ENCODE peak calls at places on chromosomes 7 and 10, in ten cellular contexts. H is tibial nerve; W is activated CD8-positive, alpha-beta memory T cell treated with anti-CD3 and anti-CD28 coated beads for 4 hours; E is EL; F is upper lobe of right lung; T is NCI-H2171 treated with DMSO at 0.1 percent for 48 hours; M is ACHN; Y is NCI-H82; I is NCI-H2081; L is left ventricle myocardium inferior. K is an unnamed sample.

GRCh38 chr7:78039791-78040776 is 241.5 kb downstream of the PHTF2 start:
- DNase-seq in H (no peak), W (no peak), E (peak; percentile 15), F (no peak), T (no peak), M (peak; percentile 15), Y (peak; percentile 79), I (no peak), L (peak; percentile 19), K (no peak)

GRCh38 chr10:17001961-17002749 is 127.5 kb downstream of the CUBN start:
- DNase-seq in H (no peak), W (no peak), E (peak; percentile 76), F (no peak), T (no peak), M (no peak), Y (no peak), I (no peak), L (peak; percentile 38), K (no peak)

GRCh38 chr7:123070702-123071286 is 75.3 kb upstream of the TAS2R16 start:
- DNase-seq in H (no peak), W (no peak), E (peak; percentile 1), F (no peak), T (peak; percentile 47), M (no peak), Y (peak; percentile 38), I (no peak), L (no peak), K (no peak)

GRCh38 chr10:115831025-115831424 is 442.0 kb downstream of the GFRA1 start:
- DNase-seq in H (no peak), W (no peak), E (no peak), F (no peak), T (no peak), M (no peak), Y (no peak), I (no peak), L (no peak), K (no peak)

GRCh38 chr7:150428671-150429451 is 21.6 kb upstream of the GIMAP8 start:
- DNase-seq in H (no peak), W (no peak), E (peak; percentile 85), F (peak; percentile 63), T (peak; percentile 88), M (peak; percentile 99), Y (peak; percentile 21), I (peak; percentile 60), L (no peak), K (no peak)

GRCh38 chr7:80722596-80723141 is 84.2 kb downstream of the CD36 start:
- DNase-seq in H (peak; percentile 32), W (no peak), E (peak; percentile 100), F (peak; percentile 64), T (no peak), M (peak; percentile 100), Y (peak; percentile 43), I (no peak), L (peak; percentile 20), K (peak; percentile 23)

GRCh38 chr10:72688208-72688651 is 3.7 kb upstream of the MCU start:
- DNase-seq in H (no peak), W (no peak), E (peak; percentile 93), F (no peak), T (no peak), M (peak; percentile 97), Y (no peak), I (no peak), L (no peak), K (no peak)

GRCh38 chr10:16105082-16105481 is 244.8 kb upstream of the MINDY3 start:
- DNase-seq in H (no peak), W (no peak), E (no peak), F (no peak), T (no peak), M (no peak), Y (no peak), I (no peak), L (no peak), K (no peak)

GRCh38 chr7:30027915-30028748 is at the start of gene PLEKHA8:
- DNase-seq in H (peak; percentile 70), W (peak; percentile 72), E (peak; percentile 87), F (peak; percentile 94), T (peak; percentile 87), M (peak; percentile 92), Y (peak; percentile 92), I (peak; percentile 80), L (peak; percentile 89), K (peak; percentile 88)

GRCh38 chr7:40057292-40057691 is 77.1 kb downstream of the MPLKIP start:
- DNase-seq in H (no peak), W (no peak), E (peak; percentile 19), F (no peak), T (peak; percentile 20), M (no peak), Y (no peak), I (peak; percentile 11), L (no peak), K (peak; percentile 43)

GRCh38 chr7:2758673-2759603 is 70.9 kb downstream of the AMZ1 start:
- DNase-seq in H (no peak), W (no peak), E (no peak), F (no peak), T (no peak), M (peak; percentile 41), Y (no peak), I (no peak), L (no peak), K (no peak)

GRCh38 chr10:130472236-130472635 is 336.0 kb downstream of the GLRX3 start:
- DNase-seq in H (no peak), W (no peak), E (no peak), F (no peak), T (peak; percentile 53), M (no peak), Y (no peak), I (no peak), L (no peak), K (peak; percentile 69)

GRCh38 chr7:29329686-29330085 is 135.1 kb downstream of the CHN2 start:
- DNase-seq in H (no peak), W (no peak), E (no peak), F (no peak), T (no peak), M (no peak), Y (no peak), I (no peak), L (no peak), K (no peak)

GRCh38 chr7:39069886-39070881 is 92.5 kb downstream of the POU6F2 start:
- DNase-seq in H (no peak), W (no peak), E (no peak), F (no peak), T (no peak), M (no peak), Y (peak; percentile 92), I (no peak), L (no peak), K (no peak)

GRCh38 chr10:91977501-91977900 is 53.9 kb downstream of the BTAF1 start:
- DNase-seq in H (no peak), W (no peak), E (no peak), F (no peak), T (no peak), M (no peak), Y (no peak), I (no peak), L (no peak), K (no peak)

GRCh38 chr7:158024881-158025280 is 562.7 kb downstream of the PTPRN2 start:
- DNase-seq in H (no peak), W (no peak), E (no peak), F (peak; percentile 3), T (no peak), M (no peak), Y (no peak), I (no peak), L (no peak), K (no peak)

GRCh38 chr7:45978731-45979211 is 57.7 kb upstream of the IGFBP3 start:
- DNase-seq in H (no peak), W (no peak), E (peak; percentile 23), F (no peak), T (no peak), M (peak; percentile 20), Y (no peak), I (no peak), L (no peak), K (no peak)

GRCh38 chr10:34861293-34862004 is 46.4 kb upstream of the PARD3 start:
- DNase-seq in H (peak; percentile 46), W (no peak), E (no peak), F (no peak), T (peak; percentile 92), M (no peak), Y (peak; percentile 76), I (peak; percentile 35), L (peak; percentile 22), K (no peak)

GRCh38 chr7:97846945-97847344 is 25.3 kb downstream of the ASNS start:
- DNase-seq in H (no peak), W (no peak), E (no peak), F (no peak), T (no peak), M (no peak), Y (no peak), I (no peak), L (no peak), K (no peak)

GRCh38 chr7:139294951-139295555 is 46.1 kb upstream of the FMC1 start:
- DNase-seq in H (no peak), W (no peak), E (no peak), F (no peak), T (no peak), M (peak; percentile 10), Y (peak; percentile 77), I (no peak), L (no peak), K (no peak)

GRCh38 chr7:65925040-65925439 is 52.2 kb downstream of the VKORC1L1 start:
- DNase-seq in H (no peak), W (no peak), E (no peak), F (no peak), T (no peak), M (no peak), Y (no peak), I (no peak), L (no peak), K (no peak)

GRCh38 chr7:99126921-99127553 is 16.9 kb downstream of the SMURF1 start:
- DNase-seq in H (no peak), W (no peak), E (no peak), F (peak; percentile 78), T (no peak), M (no peak), Y (no peak), I (no peak), L (no peak), K (no peak)

GRCh38 chr7:929311-929711 is 25.2 kb downstream of the ADAP1 start:
- DNase-seq in H (peak; percentile 23), W (no peak), E (no peak), F (peak; percentile 53), T (no peak), M (no peak), Y (no peak), I (no peak), L (no peak), K (no peak)

GRCh38 chr10:131882151-131882550 is 18.7 kb upstream of the PPP2R2D start:
- DNase-seq in H (no peak), W (no peak), E (no peak), F (peak; percentile 40), T (no peak), M (no peak), Y (no peak), I (no peak), L (no peak), K (no peak)

GRCh38 chr10:70142555-70142954 is 3.9 kb downstream of the TYSND1 start:
- DNase-seq in H (no peak), W (no peak), E (no peak), F (no peak), T (no peak), M (no peak), Y (no peak), I (no peak), L (no peak), K (no peak)

GRCh38 chr7:146249272-146249671 is 132.7 kb downstream of the CNTNAP2 start:
- DNase-seq in H (no peak), W (no peak), E (no peak), F (no peak), T (no peak), M (no peak), Y (no peak), I (no peak), L (no peak), K (no peak)

GRCh38 chr7:462173-463103 is 57.2 kb downstream of the PDGFA start:
- DNase-seq in H (no peak), W (no peak), E (no peak), F (peak; percentile 61), T (no peak), M (no peak), Y (no peak), I (no peak), L (no peak), K (no peak)

GRCh38 chr7:114048386-114049235 is 129.8 kb upstream of the PPP1R3A start:
- DNase-seq in H (no peak), W (no peak), E (peak; percentile 29), F (no peak), T (no peak), M (peak; percentile 77), Y (no peak), I (peak; percentile 19), L (no peak), K (no peak)

K was measured in G401.